ENCODE peak calls at places on chromosomes 4 and X, in nine cellular contexts. One of them, this sample, is unnamed.

GRCh38 chr4:98110214-98110613 is 33.1 kb downstream of the STPG2 start:
- DNase-seq in A549: no peak
- DNase-seq in sigmoid colon: no peak
- DNase-seq in ovary: no peak
- DNase-seq in esophagus muscularis mucosa: no peak
- DNase-seq in transverse colon: no peak
- DNase-seq in suprapubic skin: no peak
- DNase-seq in tibial nerve: no peak
- DNase-seq in K562: no peak
- DNase-seq in this sample: no peak

GRCh38 chr4:16745009-16745408 is 153.4 kb downstream of the LDB2 start:
- DNase-seq in A549: no peak
- DNase-seq in sigmoid colon: peak; percentile 73
- DNase-seq in ovary: peak; percentile 53
- DNase-seq in esophagus muscularis mucosa: no peak
- DNase-seq in transverse colon: no peak
- DNase-seq in suprapubic skin: no peak
- DNase-seq in tibial nerve: peak; percentile 19
- DNase-seq in K562: no peak
- DNase-seq in this sample: no peak

GRCh38 chr4:4225915-4226605 is 669 bp downstream of the OTOP1 start:
- DNase-seq in A549: no peak
- DNase-seq in sigmoid colon: no peak
- DNase-seq in ovary: no peak
- DNase-seq in esophagus muscularis mucosa: no peak
- DNase-seq in transverse colon: no peak
- DNase-seq in suprapubic skin: no peak
- DNase-seq in tibial nerve: no peak
- DNase-seq in K562: no peak
- DNase-seq in this sample: peak; percentile 80

GRCh38 chrX:1427756-1428155 is 25.0 kb downstream of the ASMTL start:
- DNase-seq in A549: no peak
- DNase-seq in sigmoid colon: peak; percentile 53
- DNase-seq in ovary: no peak
- DNase-seq in esophagus muscularis mucosa: no peak
- DNase-seq in transverse colon: no peak
- DNase-seq in suprapubic skin: peak; percentile 59
- DNase-seq in tibial nerve: no peak
- DNase-seq in K562: no peak
- DNase-seq in this sample: no peak

GRCh38 chrX:88416002-88416401 is 331.0 kb upstream of the CPXCR1 start:
- DNase-seq in A549: no peak
- DNase-seq in sigmoid colon: no peak
- DNase-seq in ovary: no peak
- DNase-seq in esophagus muscularis mucosa: no peak
- DNase-seq in transverse colon: no peak
- DNase-seq in suprapubic skin: no peak
- DNase-seq in tibial nerve: no peak
- DNase-seq in K562: no peak
- DNase-seq in this sample: no peak

GRCh38 chrX:16920116-16920515 is 26.3 kb upstream of the REPS2 start:
- DNase-seq in A549: no peak
- DNase-seq in sigmoid colon: no peak
- DNase-seq in ovary: no peak
- DNase-seq in esophagus muscularis mucosa: no peak
- DNase-seq in transverse colon: no peak
- DNase-seq in suprapubic skin: no peak
- DNase-seq in tibial nerve: no peak
- DNase-seq in K562: no peak
- DNase-seq in this sample: no peak

GRCh38 chr4:55658657-55659056 is 22.6 kb upstream of the NMU start:
- DNase-seq in A549: no peak
- DNase-seq in sigmoid colon: no peak
- DNase-seq in ovary: no peak
- DNase-seq in esophagus muscularis mucosa: no peak
- DNase-seq in transverse colon: no peak
- DNase-seq in suprapubic skin: no peak
- DNase-seq in tibial nerve: no peak
- DNase-seq in K562: no peak
- DNase-seq in this sample: no peak

GRCh38 chr4:70754470-70754869 is 32.7 kb downstream of the RUFY3 start:
- DNase-seq in A549: no peak
- DNase-seq in sigmoid colon: no peak
- DNase-seq in ovary: no peak
- DNase-seq in esophagus muscularis mucosa: no peak
- DNase-seq in transverse colon: no peak
- DNase-seq in suprapubic skin: no peak
- DNase-seq in tibial nerve: no peak
- DNase-seq in K562: no peak
- DNase-seq in this sample: no peak

GRCh38 chrX:53930513-53931380 is 113.5 kb downstream of the PHF8 start:
- DNase-seq in A549: peak; percentile 3
- DNase-seq in sigmoid colon: no peak
- DNase-seq in ovary: no peak
- DNase-seq in esophagus muscularis mucosa: no peak
- DNase-seq in transverse colon: no peak
- DNase-seq in suprapubic skin: no peak
- DNase-seq in tibial nerve: no peak
- DNase-seq in K562: no peak
- DNase-seq in this sample: no peak

GRCh38 chrX:32644476-32644875 is 566.9 kb downstream of the DMD start:
- DNase-seq in A549: no peak
- DNase-seq in sigmoid colon: no peak
- DNase-seq in ovary: no peak
- DNase-seq in esophagus muscularis mucosa: no peak
- DNase-seq in transverse colon: no peak
- DNase-seq in suprapubic skin: no peak
- DNase-seq in tibial nerve: no peak
- DNase-seq in K562: no peak
- DNase-seq in this sample: no peak

GRCh38 chr4:91577864-91578263 is 725.9 kb upstream of the GRID2 start:
- DNase-seq in A549: no peak
- DNase-seq in sigmoid colon: no peak
- DNase-seq in ovary: no peak
- DNase-seq in esophagus muscularis mucosa: no peak
- DNase-seq in transverse colon: no peak
- DNase-seq in suprapubic skin: no peak
- DNase-seq in tibial nerve: no peak
- DNase-seq in K562: no peak
- DNase-seq in this sample: no peak

GRCh38 chrX:149639568-149639967 is 8.0 kb upstream of the TMEM185A start:
- DNase-seq in A549: no peak
- DNase-seq in sigmoid colon: no peak
- DNase-seq in ovary: no peak
- DNase-seq in esophagus muscularis mucosa: no peak
- DNase-seq in transverse colon: no peak
- DNase-seq in suprapubic skin: no peak
- DNase-seq in tibial nerve: no peak
- DNase-seq in K562: no peak
- DNase-seq in this sample: no peak

GRCh38 chr4:158446106-158446505 is 75.6 kb upstream of the RXFP1 start:
- DNase-seq in A549: peak; percentile 44
- DNase-seq in sigmoid colon: no peak
- DNase-seq in ovary: no peak
- DNase-seq in esophagus muscularis mucosa: no peak
- DNase-seq in transverse colon: no peak
- DNase-seq in suprapubic skin: no peak
- DNase-seq in tibial nerve: no peak
- DNase-seq in K562: no peak
- DNase-seq in this sample: no peak

GRCh38 chrX:65674351-65674893 is 7.0 kb downstream of the MSN start:
- DNase-seq in A549: no peak
- DNase-seq in sigmoid colon: no peak
- DNase-seq in ovary: no peak
- DNase-seq in esophagus muscularis mucosa: no peak
- DNase-seq in transverse colon: no peak
- DNase-seq in suprapubic skin: no peak
- DNase-seq in tibial nerve: no peak
- DNase-seq in K562: no peak
- DNase-seq in this sample: no peak

GRCh38 chrX:65668362-65669310 is 1.2 kb downstream of the MSN start:
- DNase-seq in A549: peak; percentile 77
- DNase-seq in sigmoid colon: peak; percentile 90
- DNase-seq in ovary: peak; percentile 79
- DNase-seq in esophagus muscularis mucosa: no peak
- DNase-seq in transverse colon: peak; percentile 61
- DNase-seq in suprapubic skin: peak; percentile 80
- DNase-seq in tibial nerve: peak; percentile 32
- DNase-seq in K562: peak; percentile 59
- DNase-seq in this sample: peak; percentile 83

GRCh38 chrX:65673857-65674350 is 6.5 kb downstream of the MSN start:
- DNase-seq in A549: no peak
- DNase-seq in sigmoid colon: no peak
- DNase-seq in ovary: no peak
- DNase-seq in esophagus muscularis mucosa: no peak
- DNase-seq in transverse colon: no peak
- DNase-seq in suprapubic skin: no peak
- DNase-seq in tibial nerve: no peak
- DNase-seq in K562: no peak
- DNase-seq in this sample: no peak

GRCh38 chrX:65671286-65671685 is 3.8 kb downstream of the MSN start:
- DNase-seq in A549: no peak
- DNase-seq in sigmoid colon: no peak
- DNase-seq in ovary: no peak
- DNase-seq in esophagus muscularis mucosa: no peak
- DNase-seq in transverse colon: no peak
- DNase-seq in suprapubic skin: no peak
- DNase-seq in tibial nerve: no peak
- DNase-seq in K562: no peak
- DNase-seq in this sample: no peak

DNA sequence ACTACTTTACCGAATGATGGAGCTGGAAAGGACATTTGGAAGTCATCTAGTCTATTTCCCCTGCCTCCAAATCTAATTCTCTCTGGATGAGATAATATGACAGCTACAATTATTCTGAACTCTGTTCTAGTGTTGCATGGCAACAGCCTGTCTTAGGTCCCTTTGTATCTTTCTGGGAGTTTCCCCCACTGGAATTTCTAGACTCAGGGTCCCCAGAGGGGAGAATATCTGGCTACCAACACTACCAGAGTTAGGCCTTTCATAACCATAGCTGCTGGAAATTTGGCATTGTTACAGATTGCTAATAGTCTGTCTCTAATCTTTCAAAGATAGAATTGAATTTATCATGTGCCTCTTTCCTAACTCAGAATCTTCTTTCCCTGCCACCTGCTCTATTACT is 4.5 kb downstream of the MSN start:
- DNase-seq in A549: no peak
- DNase-seq in sigmoid colon: no peak
- DNase-seq in ovary: no peak
- DNase-seq in esophagus muscularis mucosa: no peak
- DNase-seq in transverse colon: no peak
- DNase-seq in suprapubic skin: no peak
- DNase-seq in tibial nerve: no peak
- DNase-seq in K562: no peak
- DNase-seq in this sample: no peak
- H3K4me1 ChIP-seq in A549: peaks cover 76% of the 10 kb centered on the region
- H3K4me1 ChIP-seq in sigmoid colon: peaks cover 62% of the 10 kb centered on the region
- H3K4me1 ChIP-seq in ovary: peaks cover 4% of the 10 kb centered on the region
- H3K4me1 ChIP-seq in esophagus muscularis mucosa: peaks cover 60% of the 10 kb centered on the region
- H3K4me1 ChIP-seq in transverse colon: no peaks in the 10 kb centered on the region
- H3K4me1 ChIP-seq in suprapubic skin: peaks cover 72% of the 10 kb centered on the region
- H3K4me1 ChIP-seq in tibial nerve: peaks cover 24% of the 10 kb centered on the region
- H3K4me1 ChIP-seq in K562: peaks cover 45% of the 10 kb centered on the region
- H3K4me1 ChIP-seq in this sample: peaks cover 30% of the 10 kb centered on the region

GRCh38 chr4:186285147-186285546 is 19.2 kb downstream of the F11 start:
- DNase-seq in A549: no peak
- DNase-seq in sigmoid colon: no peak
- DNase-seq in ovary: no peak
- DNase-seq in esophagus muscularis mucosa: no peak
- DNase-seq in transverse colon: no peak
- DNase-seq in suprapubic skin: no peak
- DNase-seq in tibial nerve: no peak
- DNase-seq in K562: no peak
- DNase-seq in this sample: no peak
- TF ChIP-seq EP300 in A549: no peak
- TF ChIP-seq EP300 in sigmoid colon: no peak
- TF ChIP-seq EP300 in ovary: no peak
- TF ChIP-seq EP300 in esophagus muscularis mucosa: no peak
- TF ChIP-seq EP300 in transverse colon: no peak
- TF ChIP-seq EP300 in suprapubic skin: no peak
- TF ChIP-seq EP300 in tibial nerve: no peak
- TF ChIP-seq EP300 in K562: no peak
- TF ChIP-seq EP300 in this sample: no peak

DNA sequence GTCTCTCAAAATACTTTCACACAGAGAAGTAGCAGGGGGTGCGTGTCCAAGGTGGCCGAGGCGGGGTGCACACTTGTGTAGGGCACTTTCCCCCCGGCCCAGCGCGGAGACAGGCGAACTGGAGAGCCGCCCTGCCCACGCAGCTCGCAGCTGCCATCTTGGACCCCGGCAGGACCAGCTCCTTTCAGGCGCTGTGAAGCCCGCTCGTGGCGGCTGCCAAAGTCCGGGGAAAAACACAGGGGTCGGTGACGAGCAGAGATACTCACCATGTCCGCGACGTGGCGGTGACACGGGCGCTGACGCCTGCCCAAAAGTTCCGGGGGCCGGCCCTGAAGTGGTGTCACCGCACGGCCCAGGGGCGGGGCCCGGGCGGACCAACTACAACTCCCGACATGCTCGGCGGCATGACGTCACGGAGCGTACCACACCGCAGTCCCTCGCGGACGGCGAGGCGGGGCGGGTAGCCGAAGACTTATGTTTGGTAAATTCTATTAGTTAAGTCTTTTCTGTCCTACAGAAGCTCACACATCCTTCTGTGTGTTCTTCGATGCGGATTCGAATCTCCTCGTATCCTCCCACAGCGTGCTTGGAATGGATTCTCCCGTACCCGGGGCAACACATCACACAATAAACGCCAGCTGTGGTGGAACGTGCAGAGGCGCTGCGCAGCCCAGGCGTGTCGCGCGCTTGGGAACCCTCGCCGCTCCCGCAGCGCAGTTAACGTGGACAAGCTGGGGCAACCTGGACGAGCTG is at the start of gene UFSP2:
- DNase-seq in A549: peak; percentile 87
- DNase-seq in sigmoid colon: peak; percentile 95
- DNase-seq in ovary: peak; percentile 90
- DNase-seq in esophagus muscularis mucosa: peak; percentile 98
- DNase-seq in transverse colon: peak; percentile 90
- DNase-seq in suprapubic skin: peak; percentile 94
- DNase-seq in tibial nerve: peak; percentile 92
- DNase-seq in K562: peak; percentile 91
- DNase-seq in this sample: peak; percentile 92
- TF ChIP-seq POLR2A in A549: peak; percentile 51
- TF ChIP-seq POLR2A in sigmoid colon: peak; percentile 64
- TF ChIP-seq POLR2A in ovary: peak; percentile 89
- TF ChIP-seq POLR2A in esophagus muscularis mucosa: peak; percentile 56
- TF ChIP-seq POLR2A in transverse colon: peak; percentile 75
- TF ChIP-seq POLR2A in suprapubic skin: no peak
- TF ChIP-seq POLR2A in tibial nerve: peak; percentile 64
- TF ChIP-seq POLR2A in K562: peak; percentile 75
- TF ChIP-seq POLR2A in this sample: peak; percentile 82

DNA sequence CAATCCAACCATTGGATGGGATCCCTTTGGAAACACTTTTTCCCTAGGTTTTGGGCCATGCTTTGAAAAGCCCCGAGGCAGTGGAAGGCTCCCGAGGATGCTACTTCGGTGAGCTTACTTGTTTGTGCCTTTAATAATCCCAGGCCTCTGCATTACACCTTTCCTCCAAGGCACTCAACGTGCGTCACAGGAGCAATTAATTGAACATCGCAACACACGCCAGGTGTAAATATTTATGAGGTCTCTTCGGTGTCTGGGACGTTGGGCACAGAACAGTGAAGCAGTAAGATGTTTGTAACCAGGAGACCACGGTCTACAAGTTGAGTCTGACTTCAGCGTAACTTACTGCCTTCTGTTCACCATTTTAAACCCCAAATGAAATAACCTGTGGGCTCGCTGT is 97.3 kb downstream of the CLNK start:
- DNase-seq in A549: no peak
- DNase-seq in sigmoid colon: no peak
- DNase-seq in ovary: no peak
- DNase-seq in esophagus muscularis mucosa: no peak
- DNase-seq in transverse colon: no peak
- DNase-seq in suprapubic skin: no peak
- DNase-seq in tibial nerve: no peak
- DNase-seq in K562: no peak
- DNase-seq in this sample: no peak
- H3K4me1 ChIP-seq in A549: no peaks in the 10 kb centered on the region
- H3K4me1 ChIP-seq in sigmoid colon: peaks cover 7% of the 10 kb centered on the region
- H3K4me1 ChIP-seq in ovary: peaks cover 1% of the 10 kb centered on the region
- H3K4me1 ChIP-seq in esophagus muscularis mucosa: no peaks in the 10 kb centered on the region
- H3K4me1 ChIP-seq in transverse colon: no peaks in the 10 kb centered on the region
- H3K4me1 ChIP-seq in suprapubic skin: peaks cover 11% of the 10 kb centered on the region
- H3K4me1 ChIP-seq in tibial nerve: no peaks in the 10 kb centered on the region
- H3K4me1 ChIP-seq in K562: no peaks in the 10 kb centered on the region
- H3K4me1 ChIP-seq in this sample: peaks cover 15% of the 10 kb centered on the region